ENCODE peak calls at places on chromosomes 16 and 17, in eight cellular contexts. Y, X, O, F, A, U, K and D are unnamed samples.

GRCh38 chr17:48187867-48188608 is 80.5 kb downstream of the SNX11 start:
- DNase-seq in Y (no peak), X (no peak), O (no peak), F (no peak), A (no peak), U (no peak), K (no peak), D (no peak)

GRCh38 chr16:84117482-84117843 is 721 bp upstream of the MBTPS1 start:
- DNase-seq in Y (peak; percentile 28), X (no peak), O (peak; percentile 36), F (no peak), A (no peak), U (peak; percentile 57), K (peak; percentile 55), D (no peak)

GRCh38 chr17:19250421-19251141 is 13.4 kb downstream of the EPN2 start:
- DNase-seq in Y (no peak), X (no peak), O (no peak), F (no peak), A (no peak), U (peak; percentile 32), K (no peak), D (no peak)

GRCh38 chr16:71461686-71462648 is at the start of gene ZNF23:
- DNase-seq in Y (peak; percentile 93), X (peak; percentile 64), O (peak; percentile 94), F (peak; percentile 39), A (peak; percentile 57), U (peak; percentile 96), K (peak; percentile 76), D (peak; percentile 85)

GRCh38 chr17:4247361-4247980 is 16.3 kb downstream of the ANKFY1 start:
- DNase-seq in Y (no peak), X (no peak), O (no peak), F (no peak), A (no peak), U (no peak), K (no peak), D (no peak)

GRCh38 chr17:50364715-50365114 is 8.3 kb downstream of the MRPL27 start:
- DNase-seq in Y (no peak), X (no peak), O (no peak), F (no peak), A (no peak), U (no peak), K (no peak), D (no peak)

GRCh38 chr17:17365476-17366110 is 62.4 kb downstream of the NT5M start:
- DNase-seq in Y (no peak), X (no peak), O (no peak), F (no peak), A (no peak), U (no peak), K (no peak), D (peak; percentile 65)

GRCh38 chr17:36675250-36675649 is 73.9 kb downstream of the MRM1 start:
- DNase-seq in Y (no peak), X (no peak), O (no peak), F (no peak), A (no peak), U (no peak), K (no peak), D (peak; percentile 21)

GRCh38 chr17:13025687-13026086 is 7.9 kb upstream of the ELAC2 start:
- DNase-seq in Y (no peak), X (no peak), O (no peak), F (no peak), A (no peak), U (no peak), K (no peak), D (no peak)

GRCh38 chr17:40554646-40555295 is 10.5 kb downstream of the CCR7 start:
- DNase-seq in Y (no peak), X (no peak), O (no peak), F (no peak), A (no peak), U (no peak), K (no peak), D (no peak)

GRCh38 chr17:75922963-75923874 is 17.6 kb downstream of the FBF1 start:
- DNase-seq in Y (no peak), X (no peak), O (no peak), F (no peak), A (no peak), U (no peak), K (no peak), D (no peak)

GRCh38 chr17:75927286-75927922 is 13.4 kb downstream of the FBF1 start:
- DNase-seq in Y (peak; percentile 80), X (peak; percentile 52), O (peak; percentile 70), F (no peak), A (peak; percentile 46), U (peak; percentile 75), K (no peak), D (peak; percentile 57)

GRCh38 chr17:75922173-75922961 is 17.7 kb upstream of the MRPL38 start:
- DNase-seq in Y (no peak), X (no peak), O (no peak), F (no peak), A (no peak), U (no peak), K (no peak), D (no peak)

GRCh38 chr17:75925103-75925502 is 15.7 kb downstream of the FBF1 start:
- DNase-seq in Y (no peak), X (no peak), O (no peak), F (no peak), A (no peak), U (no peak), K (no peak), D (no peak)

DNA sequence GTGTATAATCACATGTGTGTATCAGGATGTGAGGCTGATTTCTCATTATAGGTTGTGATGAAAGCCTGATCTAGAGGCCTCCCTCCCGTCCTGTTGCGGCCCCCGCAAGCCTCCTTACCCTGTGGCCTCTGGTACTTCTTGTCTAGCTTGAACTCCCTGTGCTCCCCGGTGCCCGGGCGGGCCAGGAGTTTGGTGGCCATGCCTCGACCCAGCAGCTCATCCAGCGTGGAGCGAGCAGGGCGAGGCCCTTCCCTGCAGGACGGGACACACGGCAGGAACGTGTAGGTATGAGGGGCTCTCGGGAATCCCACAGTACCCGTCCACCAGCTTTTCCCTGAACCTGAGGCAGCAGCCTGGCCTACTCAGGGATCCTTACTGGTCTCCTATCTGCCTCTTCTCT is 14.9 kb downstream of the FBF1 start:
- DNase-seq in Y (no peak), X (no peak), O (no peak), F (no peak), A (no peak), U (no peak), K (no peak), D (no peak)
- H3K4me3 ChIP-seq in Y (no peak overlapping the region), X (no peak overlapping the region), O (no peak overlapping the region), F (no peak overlapping the region), A (no peak overlapping the region), U (no peak overlapping the region), K (no peak overlapping the region), D (no peak overlapping the region)

DNA sequence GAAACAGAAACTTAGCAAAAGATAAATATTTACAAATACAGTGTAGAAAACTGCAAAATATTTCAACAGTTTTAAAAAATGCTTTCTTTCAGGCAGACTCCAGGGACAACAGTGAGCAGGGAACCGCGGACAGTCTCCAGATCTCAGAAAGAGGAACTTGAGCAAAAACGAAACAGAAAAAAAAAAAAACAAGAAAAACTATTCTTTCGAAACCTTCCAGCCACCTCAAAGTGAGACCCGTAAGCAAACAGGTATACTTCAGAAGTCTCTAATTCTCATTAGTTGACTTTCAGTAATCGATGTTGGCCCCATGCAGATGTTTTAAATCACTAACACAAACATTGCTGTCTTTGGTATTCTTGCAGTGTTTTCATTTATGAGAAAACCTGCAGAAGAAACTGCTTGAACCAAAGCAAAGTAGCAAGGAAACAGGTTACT is 15.7 kb upstream of the CCL1 start:
- DNase-seq in Y (no peak), X (no peak), O (no peak), F (peak; percentile 76), A (no peak), U (no peak), K (no peak), D (peak; percentile 86)
- TF ChIP-seq CTCF in Y (no peak), X (no peak), O (no peak), F (peak; percentile 27), A (no peak), U (no peak), K (no peak), D (peak; percentile 19)

DNA sequence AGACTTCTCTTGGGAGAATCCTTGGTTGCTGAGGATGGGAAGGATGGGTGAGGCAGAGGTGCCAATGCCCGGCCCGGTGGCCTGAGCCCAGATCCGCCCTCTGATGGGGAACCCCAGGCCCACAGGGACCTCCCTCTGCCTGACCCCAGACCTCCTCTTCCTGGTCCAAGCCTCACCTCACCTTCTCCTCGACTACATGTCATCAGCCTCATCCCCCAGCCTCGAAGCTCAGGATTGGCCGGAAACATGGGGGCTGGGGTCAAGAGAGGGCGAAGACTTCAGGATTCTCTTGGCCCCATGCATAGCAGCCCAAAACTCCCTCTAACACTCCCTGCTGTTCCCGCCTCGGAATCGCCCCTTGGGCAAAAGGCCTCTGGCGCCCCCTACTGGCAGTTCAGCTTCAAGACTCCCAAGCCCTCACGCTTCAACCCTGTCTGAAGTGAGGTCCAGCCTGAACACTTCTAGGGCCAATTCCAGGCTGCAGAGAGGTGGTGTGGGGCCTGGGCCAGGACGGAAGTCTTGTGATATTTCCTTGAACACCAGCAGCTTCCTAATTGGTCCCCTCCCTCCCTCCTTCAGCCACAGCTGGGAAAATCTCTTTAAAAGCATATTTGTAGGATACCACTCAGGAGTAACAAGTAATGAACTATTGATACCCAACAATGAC is 47.2 kb downstream of the ARHGAP27 start:
- DNase-seq in Y (peak; percentile 94), X (peak; percentile 73), O (peak; percentile 85), F (peak; percentile 56), A (peak; percentile 87), U (peak; percentile 87), K (peak; percentile 77), D (peak; percentile 87)
- TF ChIP-seq MAX in Y (peak; percentile 92), X (peak; percentile 10), O (no peak), F (no peak), A (no peak), U (peak; percentile 66), K (no peak), D (no peak)

DNA sequence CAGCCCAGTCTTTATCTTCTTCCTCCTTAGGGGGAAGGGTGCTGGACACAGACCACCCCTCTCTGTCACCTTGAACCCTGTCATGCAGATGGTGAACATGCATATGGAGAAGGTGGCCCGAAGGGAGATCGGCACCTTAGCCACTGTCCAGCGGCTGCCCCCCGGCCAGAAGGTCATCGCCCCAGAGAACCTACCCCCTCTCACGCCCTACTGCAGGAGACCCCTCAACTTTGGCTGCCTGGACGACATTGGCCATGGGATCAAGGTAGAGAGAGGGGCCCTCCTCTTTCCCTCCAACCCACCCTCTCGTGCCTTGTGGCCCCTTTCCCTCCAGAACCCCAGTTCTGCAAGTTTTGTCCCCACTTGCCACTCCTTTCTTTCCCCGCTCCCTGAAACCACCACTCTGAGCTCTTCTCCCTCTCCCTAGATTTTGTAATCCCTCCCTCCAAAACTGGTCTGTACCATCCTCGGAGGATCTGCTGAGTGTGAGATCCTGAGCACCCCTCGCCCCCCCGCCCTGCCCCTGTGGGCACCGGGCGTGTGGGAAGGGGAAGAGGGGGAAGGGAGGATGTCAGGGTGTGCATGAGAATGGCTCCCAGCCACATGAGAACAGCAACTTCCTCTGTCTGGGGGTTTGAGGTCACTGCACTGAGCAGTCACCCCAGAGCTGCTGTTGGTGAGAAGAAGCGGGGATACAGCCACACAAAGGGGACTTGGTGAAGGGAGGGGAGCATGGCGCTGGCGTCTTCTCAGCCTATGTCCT is 7.3 kb downstream of the ABI3 start:
- DNase-seq in Y (no peak), X (no peak), O (no peak), F (peak; percentile 93), A (no peak), U (peak; percentile 33), K (no peak), D (peak; percentile 89)
- H3K4me3 ChIP-seq in Y (no peak overlapping the region), X (no peak overlapping the region), O (no peak overlapping the region), F (no peak overlapping the region), A (no peak overlapping the region), U (no peak overlapping the region), K (no peak overlapping the region), D (no peak overlapping the region)